ENCODE peak calls at places on chromosomes 1 and 21, in four cellular contexts. M is SK-N-SH, F is HepG2, Z is K562. T is an unnamed sample.

GRCh38 chr1:63327417-63328139 is 5.2 kb downstream of the FOXD3 start:
- DNase-seq in Z (peak; percentile 76), F (peak; percentile 24), M (peak; percentile 89), T (peak; percentile 96)

GRCh38 chr1:33065301-33065700 is 15.7 kb upstream of the AZIN2 start:
- DNase-seq in F (no peak), Z (no peak), M (no peak), T (no peak)

GRCh38 chr21:38228115-38228514 is 28.7 kb upstream of the KCNJ15 start:
- DNase-seq in F (no peak), M (no peak), Z (no peak), T (peak; percentile 19)

GRCh38 chr1:176118985-176119384 is 88.1 kb downstream of the COP1 start:
- DNase-seq in M (no peak), Z (no peak), F (no peak), T (no peak)

GRCh38 chr1:186055846-186056245 is 319.2 kb downstream of the TPR start:
- DNase-seq in M (no peak), F (no peak), Z (no peak), T (no peak)

GRCh38 chr1:88175631-88176226 is 508.3 kb upstream of the PKN2 start:
- DNase-seq in M (no peak), F (peak; percentile 99), Z (no peak), T (no peak)

GRCh38 chr1:213938776-213939175 is 49.0 kb upstream of the PROX1 start:
- DNase-seq in Z (no peak), M (no peak), F (no peak), T (no peak)

GRCh38 chr1:184836081-184836480 is 81.4 kb upstream of the EDEM3 start:
- DNase-seq in F (no peak), Z (no peak), M (no peak), T (no peak)

GRCh38 chr21:42398414-42399030 is 2.7 kb upstream of the TMPRSS3 start:
- DNase-seq in M (no peak), F (no peak), Z (no peak), T (no peak)

GRCh38 chr1:103108525-103109150 is 316 bp upstream of the COL11A1 start:
- DNase-seq in Z (no peak), M (peak; percentile 34), F (no peak), T (peak; percentile 86)

GRCh38 chr1:204319462-204319861 is 40.3 kb downstream of the PLEKHA6 start:
- DNase-seq in M (no peak), Z (peak; percentile 45), F (no peak), T (no peak)

GRCh38 chr1:67376381-67376780 is 53.8 kb downstream of the SERBP1 start:
- DNase-seq in Z (peak; percentile 18), M (no peak), F (no peak), T (no peak)

GRCh38 chr1:207825719-207826556 is 74.1 kb downstream of the CD46 start:
- DNase-seq in F (peak; percentile 10), M (no peak), Z (peak; percentile 91), T (no peak)

GRCh38 chr1:190001187-190001586 is 476.5 kb downstream of the BRINP3 start:
- DNase-seq in M (no peak), Z (peak; percentile 8), F (no peak), T (no peak)

GRCh38 chr1:57424231-57425027 is 569 bp upstream of the DAB1 start:
- DNase-seq in F (peak; percentile 9), Z (peak; percentile 2), M (peak; percentile 75), T (peak; percentile 79)

GRCh38 chr1:34982820-34983376 is 2.2 kb downstream of the TMEM35B start:
- DNase-seq in F (no peak), Z (no peak), M (no peak), T (no peak)

GRCh38 chr1:205028954-205029353 is 14.1 kb upstream of the CNTN2 start:
- DNase-seq in F (no peak), Z (no peak), M (no peak), T (no peak)

GRCh38 chr1:27098447-27099153 is 56.3 kb downstream of the SLC9A1 start:
- DNase-seq in M (no peak), F (peak; percentile 11), Z (no peak), T (no peak)

GRCh38 chr1:178693368-178693767 is 31.7 kb upstream of the RALGPS2 start:
- DNase-seq in F (peak; percentile 25), Z (no peak), M (no peak), T (peak; percentile 47)

GRCh38 chr1:174713796-174714195 is 266.0 kb downstream of the GPR52 start:
- DNase-seq in M (no peak), Z (no peak), F (peak; percentile 68), T (no peak)

GRCh38 chr1:221449801-221450470 is 292.0 kb downstream of the DUSP10 start:
- DNase-seq in M (no peak), Z (no peak), F (no peak), T (no peak)

GRCh38 chr1:53148123-53148522 is 5.7 kb upstream of the SLC1A7 start:
- DNase-seq in F (no peak), M (no peak), Z (no peak), T (no peak)
- TF ChIP-seq FOXJ3 in F (no peak), M (no peak), Z (no peak), T (no peak)

GRCh38 chr1:72526926-72527325 is 244.6 kb upstream of the NEGR1 start:
- DNase-seq in M (no peak), F (no peak), Z (no peak), T (no peak)
- TF ChIP-seq FOXJ3 in M (no peak), F (no peak), Z (no peak), T (no peak)

GRCh38 chr1:218898921-218899320 is 274.8 kb upstream of the LYPLAL1 start:
- DNase-seq in M (no peak), Z (no peak), F (no peak), T (no peak)

GRCh38 chr1:218900621-218901020 is 273.1 kb upstream of the LYPLAL1 start:
- DNase-seq in F (no peak), Z (no peak), M (no peak), T (no peak)

GRCh38 chr1:218904401-218904800 is 269.3 kb upstream of the LYPLAL1 start:
- DNase-seq in Z (no peak), F (no peak), M (no peak), T (no peak)
- TF ChIP-seq FOXJ3 in Z (no peak), F (no peak), M (no peak), T (no peak)

DNA sequence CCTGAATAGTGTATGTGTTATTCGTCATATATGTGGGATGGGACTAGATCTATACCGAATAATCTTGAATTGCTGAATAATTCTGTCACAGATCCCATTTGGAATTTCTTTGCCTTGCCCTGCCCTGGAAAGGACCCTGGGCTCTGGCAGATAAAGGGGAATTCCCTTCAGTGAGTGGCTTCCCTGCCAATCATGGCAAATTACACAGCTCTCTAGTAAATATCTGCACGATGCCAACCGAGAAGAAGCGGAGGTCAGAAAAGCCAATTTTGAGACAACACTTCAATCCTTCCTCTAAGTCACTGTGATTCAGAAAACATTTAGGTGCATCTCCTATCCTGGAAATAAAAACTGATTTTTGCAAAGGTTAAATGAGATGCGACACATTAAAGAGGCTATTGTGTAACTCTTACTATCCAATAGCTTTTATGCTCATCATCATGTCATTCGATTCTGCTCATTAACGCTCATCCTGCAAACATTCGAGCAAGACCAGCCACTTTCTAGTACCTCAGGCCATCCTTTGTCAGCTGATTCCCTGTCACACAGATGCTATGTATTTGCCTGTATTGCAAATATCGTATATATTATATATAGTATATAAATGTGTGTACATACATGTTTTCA is 131.7 kb downstream of the TLR5 start:
- DNase-seq in Z (no peak), M (no peak), F (no peak), T (no peak)
- TF ChIP-seq FOXJ3 in Z (no peak), M (no peak), F (no peak), T (no peak)

DNA sequence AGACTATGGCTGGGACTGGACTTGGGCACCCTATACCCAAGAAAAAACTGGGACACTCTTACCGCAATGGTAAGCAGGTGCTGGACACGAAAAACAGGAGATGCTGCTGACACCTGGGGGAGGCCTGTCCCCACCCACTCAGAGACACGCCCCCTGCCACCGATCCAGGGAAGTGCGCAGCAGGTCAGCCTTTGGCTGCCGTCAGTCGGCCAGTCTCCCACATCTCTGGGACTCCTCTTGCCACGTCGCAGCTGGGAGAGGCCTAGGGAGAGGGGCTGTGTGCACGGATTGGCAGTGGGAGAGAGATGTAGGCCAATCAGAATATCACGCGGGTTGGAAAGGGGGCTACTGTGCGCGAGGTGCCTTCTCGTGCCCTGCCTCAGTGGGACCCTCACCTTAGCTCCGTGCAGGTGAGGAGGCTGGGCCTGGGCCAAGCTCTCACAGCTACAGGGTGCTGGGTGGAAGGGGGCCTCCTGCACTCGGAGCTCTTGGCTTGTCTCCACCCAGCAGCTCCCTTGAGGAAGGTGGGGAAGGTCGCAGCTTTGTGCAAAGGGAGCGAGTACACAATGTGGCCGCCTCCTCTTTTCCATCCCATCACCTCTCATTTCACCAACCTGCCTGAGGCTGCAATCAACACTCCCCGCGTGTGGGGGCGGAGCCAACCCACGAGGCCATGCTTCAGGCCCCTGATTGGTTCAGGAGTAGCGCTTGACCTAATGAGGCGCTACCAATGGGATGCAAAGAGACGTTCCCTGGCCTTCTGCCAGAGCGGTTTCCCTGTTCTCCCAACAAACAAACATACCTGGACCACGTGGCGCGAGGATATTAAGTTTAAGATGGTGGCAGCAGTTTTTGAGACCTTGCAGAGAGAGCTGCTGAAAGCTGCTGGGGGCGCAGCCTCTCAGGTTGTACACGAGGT is 25.7 kb upstream of the LDLRAP1 start:
- DNase-seq in Z (peak; percentile 69), F (no peak), M (no peak), T (peak; percentile 68)
- TF ChIP-seq FOXJ3 in Z (no peak), F (no peak), M (no peak), T (no peak)

GRCh38 chr21:45252448-45252925 is 35.2 kb downstream of the POFUT2 start:
- DNase-seq in F (no peak), M (no peak), Z (no peak), T (no peak)

GRCh38 chr21:45254557-45254930 is 33.2 kb downstream of the POFUT2 start:
- DNase-seq in M (no peak), Z (no peak), F (no peak), T (no peak)

GRCh38 chr21:45253633-45254556 is 33.8 kb downstream of the POFUT2 start:
- DNase-seq in M (no peak), Z (no peak), F (no peak), T (no peak)

GRCh38 chr21:45251635-45252447 is 35.9 kb downstream of the POFUT2 start:
- DNase-seq in M (no peak), Z (no peak), F (no peak), T (no peak)

GRCh38 chr21:45253180-45253579 is 34.5 kb downstream of the POFUT2 start:
- DNase-seq in M (no peak), F (no peak), Z (no peak), T (no peak)
- TF ChIP-seq FOXJ3 in M (no peak), F (no peak), Z (no peak), T (no peak)

DNA sequence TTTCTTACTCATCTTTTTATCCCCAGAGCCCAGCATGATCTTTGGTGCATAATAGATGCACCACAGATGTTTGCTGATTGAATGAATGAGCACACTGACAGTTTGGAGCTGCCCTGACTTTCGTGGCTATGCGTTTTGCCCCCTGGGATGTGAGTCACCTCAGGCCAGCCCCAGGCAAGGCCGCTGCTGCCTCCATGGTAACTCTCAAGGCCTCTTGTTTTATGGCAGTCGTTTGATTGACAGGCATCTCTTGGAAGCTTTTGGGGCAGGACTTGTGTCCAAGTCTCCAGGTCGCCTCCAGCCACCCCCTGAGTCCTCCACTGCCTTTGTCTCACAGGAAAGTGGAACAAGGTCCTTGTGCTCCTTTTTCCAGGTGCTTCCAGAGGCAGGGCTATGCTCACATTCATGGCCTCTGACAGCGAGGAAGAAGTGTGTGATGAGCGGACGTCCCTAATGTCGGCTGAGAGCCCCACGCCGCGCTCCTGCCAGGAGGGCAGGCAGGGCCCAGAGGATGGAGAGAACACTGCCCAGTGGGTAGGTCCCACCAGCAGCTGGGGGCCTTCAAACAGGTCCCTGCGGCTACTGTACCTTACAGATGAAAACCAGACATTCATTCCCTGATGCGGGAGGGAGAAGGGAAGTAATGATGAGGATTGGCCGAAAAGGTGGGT is 11.2 kb downstream of the PSEN2 start:
- DNase-seq in F (no peak), M (no peak), Z (no peak), T (no peak)
- TF ChIP-seq FOXJ3 in F (no peak), M (no peak), Z (no peak), T (no peak)

T was measured in WTC11.